ENCODE peak calls at places on chromosomes 11 and 22, in nine cellular contexts. X is stomach, S is esophagus muscularis mucosa, K is transverse colon, I is A549, F is adrenal gland, C is GM12892, R is ovary, Q is IMR-90. H is an unnamed sample.

GRCh38 chr11:99327527-99327926 is 306.8 kb downstream of the CNTN5 start:
- DNase-seq in R (no peak), S (no peak), K (no peak), Q (peak; percentile 21), C (no peak), X (no peak), I (no peak), F (no peak), H (no peak)

GRCh38 chr22:31126869-31127175 is 4.1 kb downstream of the INPP5J start:
- DNase-seq in X (no peak), F (no peak), C (no peak), K (no peak), I (no peak), R (no peak), S (no peak), Q (no peak), H (no peak)

GRCh38 chr11:34495724-34496377 is 17.7 kb downstream of the ELF5 start:
- DNase-seq in Q (no peak), X (peak; percentile 73), I (no peak), S (no peak), C (no peak), F (no peak), K (no peak), R (no peak), H (no peak)

GRCh38 chr22:21978564-21979386 is 3.8 kb downstream of the TOP3B start:
- DNase-seq in I (no peak), S (no peak), Q (no peak), C (no peak), X (no peak), K (no peak), R (no peak), F (no peak), H (no peak)

GRCh38 chr11:68927280-68928107 is 23.8 kb downstream of the IGHMBP2 start:
- DNase-seq in I (no peak), C (no peak), F (peak; percentile 36), K (peak; percentile 37), X (peak; percentile 43), R (peak; percentile 54), Q (peak; percentile 36), S (no peak), H (no peak)

GRCh38 chr22:30266445-30267381 is at the start of gene OSM:
- DNase-seq in S (no peak), C (peak; percentile 61), I (no peak), Q (no peak), F (peak; percentile 67), K (peak; percentile 74), R (no peak), X (peak; percentile 70), H (no peak)

GRCh38 chr11:107928767-107929507 is 689 bp downstream of the RAB39A start:
- DNase-seq in K (peak; percentile 10), R (no peak), I (no peak), X (no peak), S (no peak), Q (no peak), F (peak; percentile 28), C (no peak), H (no peak)

GRCh38 chr22:34111210-34111824 is 191.0 kb upstream of the LARGE1 start:
- DNase-seq in K (peak; percentile 12), R (peak; percentile 39), F (peak; percentile 48), Q (no peak), C (no peak), I (peak; percentile 13), X (peak; percentile 33), S (peak; percentile 89), H (peak; percentile 18)

GRCh38 chr11:42901084-42901483 is 410.7 kb upstream of the API5 start:
- DNase-seq in X (no peak), C (no peak), F (no peak), S (no peak), R (no peak), Q (no peak), K (no peak), I (no peak), H (no peak)

GRCh38 chr11:3132831-3133455 is 32.2 kb downstream of the OSBPL5 start:
- DNase-seq in R (no peak), C (no peak), Q (no peak), K (peak; percentile 4), X (no peak), I (no peak), S (no peak), F (no peak), H (no peak)

GRCh38 chr22:22167791-22168189 is 76.8 kb upstream of the VPREB1 start:
- DNase-seq in K (peak; percentile 56), I (no peak), R (no peak), S (peak; percentile 57), F (no peak), X (no peak), Q (no peak), C (no peak), H (no peak)

GRCh38 chr22:41780714-41781507 is 19.6 kb upstream of the CCDC134 start:
- DNase-seq in I (no peak), F (peak; percentile 51), R (peak; percentile 34), K (peak; percentile 81), S (no peak), X (peak; percentile 67), C (peak; percentile 65), Q (peak; percentile 63), H (no peak)
- TF ChIP-seq POLR2A in I (no peak), F (no peak), R (no peak), K (peak; percentile 61), S (no peak), X (no peak), C (peak; percentile 75), Q (no peak), H (no peak)

DNA sequence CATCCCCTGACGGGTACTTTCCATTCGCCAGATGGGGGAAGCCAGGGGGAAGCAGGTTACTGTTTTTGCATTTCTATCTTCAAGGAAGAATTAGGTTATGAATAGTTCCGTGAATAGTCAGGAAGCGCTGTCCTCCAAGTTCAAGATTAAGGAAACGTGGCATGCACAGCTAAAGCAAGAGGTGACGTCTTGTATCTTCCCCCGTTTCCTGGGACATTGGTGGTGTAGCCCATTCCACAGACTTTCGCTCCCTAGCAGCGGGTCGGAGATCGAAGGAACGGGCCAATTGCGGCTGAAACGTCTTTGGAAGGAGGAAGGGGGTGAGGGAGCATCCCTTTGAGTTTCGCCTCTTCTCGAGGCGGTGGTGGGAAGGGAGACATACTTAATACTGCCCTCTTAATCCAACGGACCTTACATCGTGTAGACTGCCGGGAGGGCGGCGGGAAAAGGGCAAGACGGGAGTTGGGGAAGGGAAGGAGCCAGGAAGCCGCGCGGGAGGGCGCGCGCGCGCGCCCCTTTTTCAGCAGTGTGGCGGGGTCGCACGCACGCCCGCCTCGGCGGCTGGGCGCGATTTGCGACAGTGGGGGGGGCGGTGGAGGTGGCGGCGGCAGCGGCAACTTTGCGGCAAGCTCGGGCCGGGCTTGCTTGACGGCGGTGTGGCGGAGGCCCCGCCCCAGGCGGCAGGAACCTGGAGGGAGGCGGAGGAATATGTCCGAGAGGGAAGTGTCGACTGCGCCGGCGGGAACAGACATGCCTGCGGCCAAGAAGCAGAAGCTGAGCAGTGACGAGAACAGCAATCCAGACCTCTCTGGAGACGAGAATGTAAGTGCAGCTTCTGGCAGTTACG is at the start of gene EED:
- DNase-seq in F (peak; percentile 95), I (peak; percentile 87), S (peak; percentile 96), C (peak; percentile 60), R (peak; percentile 95), K (peak; percentile 96), Q (peak; percentile 94), X (peak; percentile 94), H (peak; percentile 86)
- TF ChIP-seq POLR2A in F (peak; percentile 66), I (peak; percentile 88), S (no peak), C (peak; percentile 94), R (peak; percentile 79), K (peak; percentile 79), Q (peak; percentile 95), X (no peak), H (peak; percentile 87)

GRCh38 chr22:42138122-42138770 is 7.6 kb upstream of the CYP2D6 start:
- DNase-seq in Q (no peak), X (no peak), S (no peak), I (no peak), C (no peak), R (no peak), K (no peak), F (no peak), H (no peak)

GRCh38 chr22:42145175-42145574 is 14.6 kb upstream of the CYP2D6 start:
- DNase-seq in R (no peak), K (no peak), C (no peak), S (no peak), X (no peak), Q (no peak), I (no peak), F (no peak), H (no peak)

GRCh38 chr22:42138972-42139371 is 8.4 kb upstream of the CYP2D6 start:
- DNase-seq in F (no peak), C (no peak), X (no peak), S (no peak), R (no peak), I (no peak), Q (no peak), K (no peak), H (no peak)

DNA sequence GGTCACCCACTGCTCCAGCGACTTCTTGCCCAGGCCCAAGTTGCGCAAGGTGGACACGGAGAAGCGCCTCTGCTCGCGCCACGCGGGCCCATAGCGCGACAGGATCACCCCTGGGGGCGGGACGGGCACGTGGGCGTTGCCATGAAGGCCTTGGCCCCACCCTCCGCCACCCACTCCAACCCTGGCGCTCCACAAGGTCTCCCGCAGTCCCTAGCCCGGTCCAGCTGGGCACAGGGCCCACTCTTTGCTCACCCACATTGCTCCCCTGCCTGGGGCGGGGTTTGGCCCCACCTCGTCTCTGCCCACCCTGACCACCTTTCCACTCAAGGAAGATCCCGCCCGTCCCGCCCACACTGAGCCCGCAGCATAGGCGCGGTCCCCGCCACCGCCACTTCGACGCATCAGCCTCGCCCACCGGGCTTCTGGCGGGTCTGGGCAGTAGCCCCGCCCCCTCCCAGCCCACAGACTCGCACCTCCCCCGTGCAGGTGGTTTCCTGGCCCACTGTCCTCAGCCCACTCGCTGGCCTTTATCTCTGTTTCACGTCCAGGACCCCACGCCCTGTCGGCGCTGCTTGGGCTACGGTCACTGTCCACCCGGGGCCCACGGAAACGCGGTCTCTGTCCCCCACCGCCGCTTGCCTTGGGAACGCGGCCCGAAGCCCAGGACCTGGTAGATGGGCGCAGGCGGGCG is 12.3 kb upstream of the CYP2D6 start:
- DNase-seq in X (no peak), F (no peak), S (no peak), R (no peak), C (no peak), I (no peak), K (no peak), Q (no peak), H (no peak)
- TF ChIP-seq POLR2A in X (no peak), F (no peak), S (no peak), R (no peak), C (no peak), I (no peak), K (no peak), Q (no peak), H (no peak)

DNA sequence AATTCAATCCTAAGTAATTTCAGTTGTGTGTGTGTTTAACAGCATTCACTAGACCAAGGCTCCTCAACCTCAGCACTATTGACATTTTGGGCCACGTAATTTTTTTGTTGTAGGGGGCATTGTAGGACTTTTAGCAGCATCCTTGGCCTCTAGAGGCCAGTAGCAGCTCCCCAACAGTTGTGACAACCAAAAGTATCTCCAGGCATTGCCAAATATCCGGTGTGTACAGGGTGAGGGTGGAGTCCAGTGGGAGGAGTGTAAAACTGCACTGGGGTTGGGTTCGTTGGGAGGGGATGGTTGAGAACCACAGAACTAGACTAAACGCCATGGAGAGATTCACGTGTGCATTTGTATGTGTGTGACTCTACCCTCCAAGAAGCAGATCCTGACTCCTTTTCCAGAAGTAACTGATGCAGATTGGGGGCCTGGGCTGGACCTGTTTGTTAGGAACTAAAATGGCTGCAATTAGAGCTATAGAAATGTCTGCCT is 5.9 kb upstream of the PHF21A start:
- DNase-seq in K (peak; percentile 47), F (peak; percentile 35), C (no peak), S (no peak), R (no peak), I (peak; percentile 97), Q (peak; percentile 49), X (no peak), H (peak; percentile 93)
- TF ChIP-seq POLR2A in K (no peak), F (no peak), C (no peak), S (no peak), R (no peak), I (no peak), Q (no peak), X (no peak), H (no peak)